ENCODE peak calls at places on chromosomes 1 and 21, in seven cellular contexts. One of them, this sample, is unnamed.

GRCh38 chr1:3205815-3206214 is 136.8 kb downstream of the PRDM16 start:
- DNase-seq in hypothalamus: no peak
- DNase-seq in stimulated activated CD4-positive, alpha-beta T cell treated with anti-CD3 and anti-CD28 coated beads, Interleukin-4, amount 100 ng/mL, for 4 hours: no peak
- DNase-seq in H1: no peak
- DNase-seq in keratinocyte: no peak
- DNase-seq in mesothelial cell of epicardium: no peak
- DNase-seq in ecto neural progenitor cell: no peak
- DNase-seq in this sample: no peak

GRCh38 chr1:207423560-207424292 is 30.4 kb upstream of the CR2 start:
- DNase-seq in hypothalamus: no peak
- DNase-seq in keratinocyte: no peak
- DNase-seq in mesothelial cell of epicardium: no peak
- DNase-seq in H1: no peak
- DNase-seq in ecto neural progenitor cell: no peak
- DNase-seq in stimulated activated CD4-positive, alpha-beta T cell treated with anti-CD3 and anti-CD28 coated beads, Interleukin-4, amount 100 ng/mL, for 4 hours: no peak
- DNase-seq in this sample: no peak

GRCh38 chr1:157438236-157439012 is 113.9 kb downstream of the FCRL5 start:
- DNase-seq in ecto neural progenitor cell: no peak
- DNase-seq in hypothalamus: no peak
- DNase-seq in stimulated activated CD4-positive, alpha-beta T cell treated with anti-CD3 and anti-CD28 coated beads, Interleukin-4, amount 100 ng/mL, for 4 hours: no peak
- DNase-seq in keratinocyte: no peak
- DNase-seq in mesothelial cell of epicardium: no peak
- DNase-seq in H1: no peak
- DNase-seq in this sample: no peak

GRCh38 chr1:235287208-235287882 is 40.6 kb downstream of the ARID4B start:
- DNase-seq in keratinocyte: no peak
- DNase-seq in ecto neural progenitor cell: no peak
- DNase-seq in stimulated activated CD4-positive, alpha-beta T cell treated with anti-CD3 and anti-CD28 coated beads, Interleukin-4, amount 100 ng/mL, for 4 hours: no peak
- DNase-seq in hypothalamus: no peak
- DNase-seq in mesothelial cell of epicardium: no peak
- DNase-seq in H1: no peak
- DNase-seq in this sample: no peak

GRCh38 chr1:116556289-116557006 is 14.4 kb downstream of the CD58 start:
- DNase-seq in stimulated activated CD4-positive, alpha-beta T cell treated with anti-CD3 and anti-CD28 coated beads, Interleukin-4, amount 100 ng/mL, for 4 hours: peak; percentile 57
- DNase-seq in mesothelial cell of epicardium: no peak
- DNase-seq in keratinocyte: peak; percentile 81
- DNase-seq in hypothalamus: no peak
- DNase-seq in H1: no peak
- DNase-seq in ecto neural progenitor cell: no peak
- DNase-seq in this sample: no peak

GRCh38 chr1:153661111-153661708 is 2.7 kb downstream of the SNAPIN start:
- DNase-seq in ecto neural progenitor cell: no peak
- DNase-seq in hypothalamus: no peak
- DNase-seq in mesothelial cell of epicardium: no peak
- DNase-seq in stimulated activated CD4-positive, alpha-beta T cell treated with anti-CD3 and anti-CD28 coated beads, Interleukin-4, amount 100 ng/mL, for 4 hours: no peak
- DNase-seq in keratinocyte: no peak
- DNase-seq in H1: no peak
- DNase-seq in this sample: no peak

GRCh38 chr21:24976238-24976637 is 631.0 kb downstream of the MRPL39 start:
- DNase-seq in stimulated activated CD4-positive, alpha-beta T cell treated with anti-CD3 and anti-CD28 coated beads, Interleukin-4, amount 100 ng/mL, for 4 hours: no peak
- DNase-seq in H1: no peak
- DNase-seq in hypothalamus: no peak
- DNase-seq in keratinocyte: no peak
- DNase-seq in mesothelial cell of epicardium: no peak
- DNase-seq in ecto neural progenitor cell: no peak
- DNase-seq in this sample: no peak

GRCh38 chr1:93666613-93667384 is 14.8 kb downstream of the BCAR3 start:
- DNase-seq in hypothalamus: no peak
- DNase-seq in keratinocyte: no peak
- DNase-seq in stimulated activated CD4-positive, alpha-beta T cell treated with anti-CD3 and anti-CD28 coated beads, Interleukin-4, amount 100 ng/mL, for 4 hours: no peak
- DNase-seq in H1: no peak
- DNase-seq in ecto neural progenitor cell: peak; percentile 41
- DNase-seq in mesothelial cell of epicardium: no peak
- DNase-seq in this sample: no peak

GRCh38 chr1:206797534-206798383 is 25.5 kb upstream of the IL10 start:
- DNase-seq in hypothalamus: no peak
- DNase-seq in mesothelial cell of epicardium: no peak
- DNase-seq in ecto neural progenitor cell: no peak
- DNase-seq in H1: peak; percentile 69
- DNase-seq in keratinocyte: no peak
- DNase-seq in stimulated activated CD4-positive, alpha-beta T cell treated with anti-CD3 and anti-CD28 coated beads, Interleukin-4, amount 100 ng/mL, for 4 hours: no peak
- DNase-seq in this sample: peak; percentile 8

GRCh38 chr1:112358798-112359408 is 37.1 kb upstream of the CTTNBP2NL start:
- DNase-seq in stimulated activated CD4-positive, alpha-beta T cell treated with anti-CD3 and anti-CD28 coated beads, Interleukin-4, amount 100 ng/mL, for 4 hours: peak; percentile 32
- DNase-seq in ecto neural progenitor cell: peak; percentile 69
- DNase-seq in keratinocyte: peak; percentile 21
- DNase-seq in mesothelial cell of epicardium: peak; percentile 56
- DNase-seq in H1: peak; percentile 82
- DNase-seq in hypothalamus: peak; percentile 19
- DNase-seq in this sample: no peak

GRCh38 chr1:41890841-41891311 is 27.8 kb downstream of the HIVEP3 start:
- DNase-seq in hypothalamus: no peak
- DNase-seq in mesothelial cell of epicardium: no peak
- DNase-seq in stimulated activated CD4-positive, alpha-beta T cell treated with anti-CD3 and anti-CD28 coated beads, Interleukin-4, amount 100 ng/mL, for 4 hours: no peak
- DNase-seq in keratinocyte: no peak
- DNase-seq in ecto neural progenitor cell: peak; percentile 39
- DNase-seq in H1: no peak
- DNase-seq in this sample: no peak

GRCh38 chr1:145706282-145706681 is 886 bp downstream of the PDZK1 start:
- DNase-seq in H1: no peak
- DNase-seq in keratinocyte: peak; percentile 98
- DNase-seq in stimulated activated CD4-positive, alpha-beta T cell treated with anti-CD3 and anti-CD28 coated beads, Interleukin-4, amount 100 ng/mL, for 4 hours: no peak
- DNase-seq in hypothalamus: no peak
- DNase-seq in mesothelial cell of epicardium: no peak
- DNase-seq in ecto neural progenitor cell: no peak
- DNase-seq in this sample: no peak

GRCh38 chr1:50975436-50975835 is 5.4 kb downstream of the CDKN2C start:
- DNase-seq in hypothalamus: no peak
- DNase-seq in ecto neural progenitor cell: no peak
- DNase-seq in stimulated activated CD4-positive, alpha-beta T cell treated with anti-CD3 and anti-CD28 coated beads, Interleukin-4, amount 100 ng/mL, for 4 hours: no peak
- DNase-seq in H1: no peak
- DNase-seq in mesothelial cell of epicardium: no peak
- DNase-seq in keratinocyte: no peak
- DNase-seq in this sample: no peak

GRCh38 chr1:213122514-213122929 is 71.5 kb downstream of the RPS6KC1 start:
- DNase-seq in ecto neural progenitor cell: no peak
- DNase-seq in stimulated activated CD4-positive, alpha-beta T cell treated with anti-CD3 and anti-CD28 coated beads, Interleukin-4, amount 100 ng/mL, for 4 hours: no peak
- DNase-seq in hypothalamus: no peak
- DNase-seq in mesothelial cell of epicardium: no peak
- DNase-seq in keratinocyte: no peak
- DNase-seq in H1: no peak
- DNase-seq in this sample: peak; percentile 11